ENCODE peak calls at places on chromosome 1, in eight cellular contexts. Z is activated CD4-positive, alpha-beta T cell treated with anti-CD3 and anti-CD28 coated beads, Interleukin-2, amount 50 U/mL, for 1 hour; C is stimulated activated CD8-positive, alpha-beta memory T cell treated with anti-CD3 and anti-CD28 coated beads, Interleukin-15, amount 100 ng/mL, for 1 hour; S is cardiac fibroblast; G is Right ventricle myocardium inferior; P is head of caudate nucleus; F is endothelial cell; H is HEK293T. R is an unnamed sample.

GRCh38 chr1:58465825-58466617 is 80.5 kb downstream of the OMA1 start:
- DNase-seq in P (no peak), C (no peak), Z (no peak), S (peak), G (no peak), H (no peak), F (no peak), R (no peak)

GRCh38 chr1:29364101-29364678 is 127.9 kb downstream of the PTPRU start:
- DNase-seq in C (no peak), F (no peak), Z (no peak), S (no peak), H (no peak), G (no peak), P (no peak), R (no peak)

GRCh38 chr1:3283849-3284248 is 170.6 kb upstream of the ARHGEF16 start:
- DNase-seq in H (peak), P (peak), S (peak), G (no peak), Z (no peak), C (no peak), F (peak), R (no peak)

GRCh38 chr1:228039006-228039481 is 32.2 kb downstream of the WNT3A start:
- DNase-seq in P (no peak), C (no peak), S (no peak), F (no peak), H (no peak), G (no peak), Z (no peak), R (no peak)

GRCh38 chr1:24968941-24969585 is 39.0 kb upstream of the RUNX3 start:
- DNase-seq in P (no peak), F (no peak), C (no peak), S (no peak), G (no peak), Z (no peak), H (no peak), R (no peak)

GRCh38 chr1:3652538-3653285 is 396 bp downstream of the TP73 start:
- DNase-seq in H (peak), P (no peak), Z (no peak), C (no peak), F (peak), S (no peak), G (no peak), R (no peak)

GRCh38 chr1:67134692-67135091 is at the start of gene C1orf141:
- DNase-seq in S (peak), H (no peak), P (peak), C (no peak), F (peak), Z (peak), G (peak), R (no peak)

GRCh38 chr1:162145280-162145965 is 75.9 kb downstream of the NOS1AP start:
- DNase-seq in P (peak), S (no peak), G (no peak), H (peak), Z (no peak), C (no peak), F (no peak), R (no peak)

GRCh38 chr1:204344665-204345064 is 15.1 kb downstream of the PLEKHA6 start:
- DNase-seq in S (no peak), C (no peak), Z (no peak), G (no peak), P (peak), H (no peak), F (no peak), R (no peak)

GRCh38 chr1:161956097-161956496 is 67.6 kb downstream of the OLFML2B start:
- DNase-seq in C (no peak), S (peak), G (no peak), H (no peak), Z (no peak), F (no peak), P (no peak), R (no peak)

GRCh38 chr1:211305044-211305443 is 21.6 kb upstream of the TRAF5 start:
- DNase-seq in P (peak), F (no peak), Z (no peak), H (peak), C (no peak), G (no peak), S (no peak), R (no peak)

GRCh38 chr1:228697209-228698016 is 37.9 kb upstream of the RHOU start:
- DNase-seq in F (no peak), Z (no peak), S (peak), P (peak), C (no peak), H (no peak), G (no peak), R (no peak)

GRCh38 chr1:197696372-197696771 is 78.9 kb downstream of the DENND1B start:
- DNase-seq in C (no peak), S (peak), G (no peak), F (no peak), Z (no peak), H (no peak), P (no peak), R (peak)

GRCh38 chr1:7535016-7535415 is 236.1 kb upstream of the VAMP3 start:
- DNase-seq in S (no peak), P (no peak), C (no peak), Z (no peak), G (no peak), F (no peak), H (no peak), R (no peak)